ENCODE peak calls at places on chromosomes 3 and 15, in ten cellular contexts. Y is naive thymus-derived CD4-positive, alpha-beta T cell; D is GM23248; G is cardiac muscle cell; B is tibial nerve; V is heart left ventricle; X is Panc1; O is GM23338; I is lung; A is CD4-positive, CD25-positive, alpha-beta regulatory T cell. H is an unnamed sample.

GRCh38 chr15:84924074-84924700 is 39.7 kb downstream of the SLC28A1 start:
- DNase-seq in O (no peak), I (no peak), A (no peak), X (no peak), Y (no peak), D (peak; percentile 30), G (no peak), B (no peak), V (no peak), H (no peak)

GRCh38 chr3:175234075-175234474 is 374.9 kb downstream of the NAALADL2 start:
- DNase-seq in O (no peak), B (no peak), Y (no peak), V (no peak), D (no peak), X (no peak), A (no peak), G (no peak), I (no peak), H (no peak)

GRCh38 chr3:36729204-36730056 is 34.9 kb downstream of the DCLK3 start:
- DNase-seq in D (peak; percentile 67), V (no peak), B (no peak), Y (peak; percentile 24), X (peak; percentile 27), I (no peak), A (peak; percentile 52), O (peak; percentile 59), G (peak; percentile 48), H (no peak)

GRCh38 chr3:109050591-109051167 is 67.3 kb downstream of the MORC1 start:
- DNase-seq in B (no peak), A (peak; percentile 38), V (no peak), I (no peak), O (peak; percentile 48), G (peak; percentile 11), X (no peak), D (peak; percentile 37), Y (peak; percentile 23), H (no peak)

GRCh38 chr3:157464283-157464682 is 27.6 kb downstream of the PTX3 start:
- DNase-seq in Y (no peak), V (no peak), X (no peak), D (no peak), G (no peak), O (no peak), I (no peak), A (no peak), B (no peak), H (no peak)

GRCh38 chr3:136802481-136802996 is 16.4 kb upstream of the SLC35G2 start:
- DNase-seq in B (no peak), D (peak; percentile 48), O (no peak), A (no peak), I (no peak), V (peak; percentile 44), G (peak; percentile 19), Y (no peak), X (no peak), H (no peak)

GRCh38 chr3:141754032-141754431 is 9.2 kb upstream of the GRK7 start:
- DNase-seq in X (no peak), A (no peak), G (no peak), B (no peak), Y (no peak), I (no peak), O (no peak), D (no peak), V (no peak), H (no peak)

GRCh38 chr15:29278436-29279099 is 8.9 kb upstream of the NSMCE3 start:
- DNase-seq in A (no peak), D (peak; percentile 91), G (peak; percentile 24), O (no peak), Y (no peak), V (no peak), I (no peak), X (no peak), B (no peak), H (no peak)

GRCh38 chr3:160134964-160135363 is 90.3 kb upstream of the C3orf80 start:
- DNase-seq in D (peak; percentile 69), Y (no peak), I (no peak), X (no peak), O (no peak), V (no peak), G (no peak), B (no peak), A (no peak), H (no peak)

GRCh38 chr3:13451301-13451673 is 28.8 kb upstream of the HDAC11 start:
- DNase-seq in B (no peak), G (no peak), V (no peak), A (no peak), O (no peak), Y (no peak), X (no peak), I (no peak), D (peak; percentile 70), H (no peak)

GRCh38 chr3:13455644-13456043 is 24.5 kb upstream of the HDAC11 start:
- DNase-seq in D (no peak), A (no peak), I (no peak), B (no peak), V (no peak), X (no peak), G (no peak), O (no peak), Y (no peak), H (no peak)

GRCh38 chr3:13457593-13457992 is 22.5 kb upstream of the HDAC11 start:
- DNase-seq in B (no peak), Y (no peak), A (no peak), D (no peak), G (no peak), V (no peak), X (no peak), O (no peak), I (no peak), H (no peak)

DNA sequence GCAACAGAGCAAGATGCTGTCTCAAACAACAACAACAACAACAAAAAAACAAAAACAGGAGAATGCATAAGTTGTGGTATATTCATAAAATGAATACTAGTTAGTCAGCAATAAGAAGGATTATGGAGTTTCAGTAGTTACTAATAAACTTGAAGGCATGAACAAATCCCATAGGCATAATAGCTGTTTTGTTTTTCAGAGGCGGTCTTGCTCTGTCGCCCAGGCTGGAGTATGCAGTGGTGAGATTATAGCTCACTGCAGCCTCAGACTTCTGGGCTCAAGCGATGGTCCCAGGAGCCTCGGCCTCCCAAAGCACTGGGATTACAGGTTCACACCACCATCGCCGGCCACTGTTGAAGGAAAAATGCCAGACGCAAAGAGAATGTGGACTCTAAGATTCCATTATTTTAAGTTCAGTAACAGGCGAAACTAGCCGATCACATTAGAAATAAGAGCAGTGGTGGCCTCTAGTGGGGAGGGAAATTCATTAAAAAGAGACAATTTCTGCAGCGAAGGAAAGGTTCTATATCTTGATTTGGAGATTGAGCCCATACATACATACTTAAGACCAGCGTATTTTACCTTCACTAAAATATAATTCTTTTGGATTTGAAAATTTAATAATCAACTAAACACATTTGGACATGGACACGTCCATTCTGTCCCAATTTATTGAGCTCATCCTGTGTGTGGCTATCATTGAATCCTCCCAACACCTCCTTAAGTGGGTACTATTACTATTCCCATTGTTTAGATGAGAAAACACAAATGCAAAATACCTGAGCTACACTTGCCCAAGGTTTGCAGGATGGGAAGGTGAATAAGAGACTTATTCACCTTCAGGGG is 27.4 kb upstream of the HDAC11 start:
- DNase-seq in O (peak; percentile 82), Y (peak; percentile 70), X (peak; percentile 51), I (no peak), G (peak; percentile 61), D (peak; percentile 85), B (no peak), V (peak; percentile 37), A (peak; percentile 77), H (peak; percentile 66)
- H3K27ac ChIP-seq in O (peak overlapping the region; percentile 73), Y (peak overlapping the region; percentile 74), X (no peak overlapping the region), I (no peak overlapping the region), G (no peak overlapping the region), D (peak overlapping the region; percentile 82), B (peak overlapping the region; percentile 92), V (no peak overlapping the region), A (peak overlapping the region; percentile 82), H (peak overlapping the region; percentile 87)

GRCh38 chr3:31230834-31231233 is 301.9 kb upstream of the STT3B start:
- DNase-seq in A (no peak), Y (no peak), G (no peak), V (no peak), B (peak; percentile 16), X (no peak), D (no peak), O (no peak), I (no peak), H (no peak)
- H3K4me1 ChIP-seq in A (peaks cover 56% of the 10 kb centered on the region), Y (peaks cover 49% of the 10 kb centered on the region), G (no peaks in the 10 kb centered on the region), V (no peaks in the 10 kb centered on the region), B (no peaks in the 10 kb centered on the region), X (no peaks in the 10 kb centered on the region), D (peaks cover 12% of the 10 kb centered on the region), O (no peaks in the 10 kb centered on the region), I (no peaks in the 10 kb centered on the region), H (no peaks in the 10 kb centered on the region)

DNA sequence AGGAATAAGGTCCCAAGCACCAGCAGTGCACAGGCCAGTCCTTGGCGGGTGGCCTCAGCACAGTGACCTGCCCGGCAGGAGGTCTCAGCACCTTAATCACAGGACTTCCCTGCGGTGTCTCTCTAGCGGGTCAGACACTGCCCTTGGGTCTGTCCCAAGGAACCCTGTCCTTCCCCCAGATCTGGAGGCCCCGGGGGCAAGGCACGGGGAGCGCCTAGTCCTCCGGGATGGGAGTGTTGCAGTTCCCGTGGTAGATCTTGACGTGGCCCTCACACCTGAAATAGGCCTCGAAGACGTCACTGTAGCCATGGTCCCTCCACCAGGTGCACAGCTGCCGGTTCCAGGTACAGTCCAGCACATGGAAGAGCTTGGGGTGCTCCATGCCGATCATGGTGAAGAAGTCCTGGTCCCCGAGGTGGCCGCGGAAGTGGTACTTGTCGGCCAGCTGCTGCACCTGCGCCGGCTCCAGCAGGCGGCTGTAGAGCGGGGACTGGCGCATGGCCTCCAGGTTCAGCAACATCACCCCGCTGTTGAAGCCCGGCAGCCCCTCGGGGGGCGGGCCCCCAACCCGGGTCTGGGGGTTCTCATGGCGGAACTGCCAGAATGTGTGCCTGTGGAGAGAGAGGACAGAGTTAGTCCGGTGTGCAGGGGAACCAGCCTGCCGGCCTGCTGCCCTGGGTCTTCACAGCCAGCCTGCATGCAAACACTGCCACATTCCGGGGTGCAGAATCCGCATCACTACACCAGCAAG is 201.3 kb downstream of the XXYLT1 start:
- DNase-seq in I (no peak), G (no peak), D (no peak), X (no peak), O (no peak), B (no peak), V (peak; percentile 4), A (no peak), Y (no peak), H (peak; percentile 32)
- H3K27ac ChIP-seq in I (no peak overlapping the region), G (no peak overlapping the region), D (no peak overlapping the region), X (no peak overlapping the region), O (no peak overlapping the region), B (no peak overlapping the region), V (no peak overlapping the region), A (no peak overlapping the region), Y (no peak overlapping the region), H (no peak overlapping the region)

DNA sequence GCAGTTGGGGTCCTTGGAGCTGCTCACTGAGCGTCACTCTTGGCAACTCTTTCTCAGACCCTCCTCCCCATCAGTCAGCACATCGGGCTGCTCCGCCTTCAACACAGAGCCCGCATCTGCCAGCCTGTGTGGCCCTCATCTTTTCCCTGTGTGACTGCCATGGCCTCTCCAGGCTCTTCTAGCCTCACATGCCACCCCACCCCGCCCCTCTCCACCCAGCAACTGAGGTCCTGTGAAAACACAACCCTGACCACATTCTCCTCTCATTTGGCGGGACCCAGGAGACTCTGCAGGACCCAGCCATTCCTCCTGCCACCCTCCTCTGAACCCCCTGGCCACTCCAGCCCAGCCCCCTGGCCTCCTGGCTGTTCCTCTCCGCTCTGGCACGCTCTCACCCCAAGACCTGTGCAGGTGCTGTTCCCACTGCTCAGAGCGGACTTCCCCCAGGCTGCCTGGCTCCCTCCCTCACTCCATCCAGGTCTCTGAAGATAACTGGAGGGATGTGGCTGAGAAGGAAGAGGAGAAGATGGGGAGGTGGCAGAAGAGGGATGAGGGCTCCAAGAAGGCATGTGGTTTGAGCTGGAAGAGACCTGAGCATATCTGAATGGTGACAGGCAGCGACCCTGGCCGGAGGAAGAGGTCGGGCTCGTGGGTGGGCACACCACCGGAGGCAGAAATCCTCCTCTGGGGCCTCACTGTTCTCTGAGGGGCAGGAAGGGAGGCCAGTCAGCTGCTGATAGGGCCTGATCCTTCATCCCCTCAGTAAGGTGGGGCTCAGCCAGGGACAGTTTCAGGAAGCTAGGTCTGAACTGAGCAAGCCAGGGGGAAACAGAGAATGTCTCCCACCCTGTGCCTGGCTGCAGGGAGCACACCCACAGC is 111.2 kb upstream of the RPL32 start:
- DNase-seq in I (no peak), A (no peak), D (no peak), Y (no peak), O (no peak), X (no peak), B (no peak), G (no peak), V (no peak), H (no peak)
- H3K4me1 ChIP-seq in I (peaks cover 22% of the 10 kb centered on the region), A (peaks cover 41% of the 10 kb centered on the region), D (peaks cover 38% of the 10 kb centered on the region), Y (peaks cover 22% of the 10 kb centered on the region), O (no peaks in the 10 kb centered on the region), X (no peaks in the 10 kb centered on the region), B (peaks cover 5% of the 10 kb centered on the region), G (peaks cover 36% of the 10 kb centered on the region), V (peaks cover 90% of the 10 kb centered on the region), H (peaks cover 27% of the 10 kb centered on the region)

H was measured in Peyer's patch.